ENCODE peak calls at places on chromosomes 13 and 19, in five cellular contexts. One of them, this sample, is unnamed.

GRCh38 chr13:75547917-75548316 is 1.7 kb upstream of the UCHL3 start:
- DNase-seq in GM12878: no peak
- DNase-seq in K562: no peak
- DNase-seq in HepG2: no peak
- DNase-seq in H1: no peak
- DNase-seq in this sample: no peak

GRCh38 chr19:36257512-36257876 is 42.6 kb downstream of the ZNF146 start:
- DNase-seq in K562: no peak
- DNase-seq in GM12878: no peak
- DNase-seq in HepG2: no peak
- DNase-seq in H1: no peak
- DNase-seq in this sample: no peak

GRCh38 chr13:45718063-45718462 is 15.9 kb downstream of the CBY2 start:
- DNase-seq in K562: peak; percentile 17
- DNase-seq in GM12878: no peak
- DNase-seq in H1: no peak
- DNase-seq in HepG2: peak; percentile 13
- DNase-seq in this sample: peak; percentile 8

GRCh38 chr19:2173388-2173787 is 9.7 kb downstream of the DOT1L start:
- DNase-seq in K562: no peak
- DNase-seq in GM12878: no peak
- DNase-seq in H1: no peak
- DNase-seq in HepG2: no peak
- DNase-seq in this sample: no peak

GRCh38 chr13:46032341-46032740 is 20.2 kb downstream of the ZC3H13 start:
- DNase-seq in H1: no peak
- DNase-seq in HepG2: no peak
- DNase-seq in K562: no peak
- DNase-seq in GM12878: no peak
- DNase-seq in this sample: no peak

GRCh38 chr19:11425719-11426457 is 6.8 kb upstream of the RGL3 start:
- DNase-seq in K562: peak; percentile 69
- DNase-seq in GM12878: no peak
- DNase-seq in HepG2: no peak
- DNase-seq in H1: no peak
- DNase-seq in this sample: no peak

GRCh38 chr13:85313761-85314503 is 485.3 kb downstream of the SLITRK6 start:
- DNase-seq in GM12878: no peak
- DNase-seq in K562: no peak
- DNase-seq in HepG2: no peak
- DNase-seq in H1: no peak
- DNase-seq in this sample: peak; percentile 62

GRCh38 chr13:68509734-68510621 is 1279.8 kb upstream of the PCDH9 start:
- DNase-seq in GM12878: no peak
- DNase-seq in K562: no peak
- DNase-seq in H1: no peak
- DNase-seq in HepG2: no peak
- DNase-seq in this sample: no peak

GRCh38 chr13:38981096-38981495 is 9.5 kb downstream of the STOML3 start:
- DNase-seq in GM12878: no peak
- DNase-seq in H1: no peak
- DNase-seq in HepG2: no peak
- DNase-seq in K562: no peak
- DNase-seq in this sample: no peak

GRCh38 chr13:74986609-74987008 is 495.4 kb downstream of the TBC1D4 start:
- DNase-seq in K562: no peak
- DNase-seq in HepG2: no peak
- DNase-seq in GM12878: no peak
- DNase-seq in H1: no peak
- DNase-seq in this sample: no peak

GRCh38 chr19:36686365-36687213 is 823 bp upstream of the ZNF567 start:
- DNase-seq in H1: no peak
- DNase-seq in HepG2: no peak
- DNase-seq in K562: no peak
- DNase-seq in GM12878: no peak
- DNase-seq in this sample: no peak

GRCh38 chr19:23817519-23817918 is 58.8 kb upstream of the ZNF681 start:
- DNase-seq in HepG2: peak; percentile 22
- DNase-seq in K562: peak; percentile 27
- DNase-seq in GM12878: no peak
- DNase-seq in H1: no peak
- DNase-seq in this sample: peak; percentile 4

GRCh38 chr13:76016799-76017198 is 380.7 kb downstream of the LMO7 start:
- DNase-seq in K562: peak; percentile 20
- DNase-seq in HepG2: peak; percentile 25
- DNase-seq in H1: no peak
- DNase-seq in GM12878: no peak
- DNase-seq in this sample: peak; percentile 35

GRCh38 chr13:26601669-26602068 is 44.2 kb downstream of the WASF3 start:
- DNase-seq in HepG2: no peak
- DNase-seq in K562: no peak
- DNase-seq in H1: no peak
- DNase-seq in GM12878: peak; percentile 15
- DNase-seq in this sample: no peak

GRCh38 chr19:58538257-58539168 is 5.4 kb upstream of the TRIM28 start:
- DNase-seq in K562: no peak
- DNase-seq in HepG2: no peak
- DNase-seq in H1: no peak
- DNase-seq in GM12878: no peak
- DNase-seq in this sample: no peak

GRCh38 chr13:24353736-24354135 is 44.4 kb downstream of the C1QTNF9 start:
- DNase-seq in K562: no peak
- DNase-seq in H1: no peak
- DNase-seq in HepG2: no peak
- DNase-seq in GM12878: no peak
- DNase-seq in this sample: no peak

GRCh38 chr13:109136873-109137272 is 507.5 kb downstream of the MYO16 start:
- DNase-seq in HepG2: no peak
- DNase-seq in H1: no peak
- DNase-seq in GM12878: no peak
- DNase-seq in K562: no peak
- DNase-seq in this sample: no peak

GRCh38 chr19:18098891-18099622 is 1.5 kb downstream of the MAST3 start:
- DNase-seq in GM12878: peak; percentile 84
- DNase-seq in HepG2: no peak
- DNase-seq in K562: peak; percentile 72
- DNase-seq in H1: no peak
- DNase-seq in this sample: no peak

GRCh38 chr13:34435338-34435737 is 506.7 kb upstream of the NBEA start:
- DNase-seq in GM12878: no peak
- DNase-seq in HepG2: no peak
- DNase-seq in H1: no peak
- DNase-seq in K562: no peak
- DNase-seq in this sample: peak; percentile 21

GRCh38 chr19:900302-901111 is 7.2 kb downstream of the RNU6-9 start:
- DNase-seq in H1: no peak
- DNase-seq in K562: peak; percentile 92
- DNase-seq in HepG2: no peak
- DNase-seq in GM12878: no peak
- DNase-seq in this sample: no peak

GRCh38 chr19:2061936-2062729 is 11.1 kb upstream of the MKNK2 start:
- DNase-seq in K562: peak; percentile 36
- DNase-seq in HepG2: peak; percentile 33
- DNase-seq in H1: no peak
- DNase-seq in GM12878: no peak
- DNase-seq in this sample: no peak

GRCh38 chr19:32227561-32228165 is 117.7 kb upstream of the ZNF507 start:
- DNase-seq in H1: no peak
- DNase-seq in GM12878: no peak
- DNase-seq in HepG2: no peak
- DNase-seq in K562: no peak
- DNase-seq in this sample: no peak

GRCh38 chr19:48413879-48414623 is 20.6 kb downstream of the GRIN2D start:
- DNase-seq in GM12878: no peak
- DNase-seq in K562: no peak
- DNase-seq in HepG2: no peak
- DNase-seq in H1: no peak
- DNase-seq in this sample: no peak

GRCh38 chr19:364496-365287 is 20.1 kb upstream of the MIER2 start:
- DNase-seq in HepG2: no peak
- DNase-seq in GM12878: no peak
- DNase-seq in K562: no peak
- DNase-seq in H1: no peak
- DNase-seq in this sample: no peak

DNA sequence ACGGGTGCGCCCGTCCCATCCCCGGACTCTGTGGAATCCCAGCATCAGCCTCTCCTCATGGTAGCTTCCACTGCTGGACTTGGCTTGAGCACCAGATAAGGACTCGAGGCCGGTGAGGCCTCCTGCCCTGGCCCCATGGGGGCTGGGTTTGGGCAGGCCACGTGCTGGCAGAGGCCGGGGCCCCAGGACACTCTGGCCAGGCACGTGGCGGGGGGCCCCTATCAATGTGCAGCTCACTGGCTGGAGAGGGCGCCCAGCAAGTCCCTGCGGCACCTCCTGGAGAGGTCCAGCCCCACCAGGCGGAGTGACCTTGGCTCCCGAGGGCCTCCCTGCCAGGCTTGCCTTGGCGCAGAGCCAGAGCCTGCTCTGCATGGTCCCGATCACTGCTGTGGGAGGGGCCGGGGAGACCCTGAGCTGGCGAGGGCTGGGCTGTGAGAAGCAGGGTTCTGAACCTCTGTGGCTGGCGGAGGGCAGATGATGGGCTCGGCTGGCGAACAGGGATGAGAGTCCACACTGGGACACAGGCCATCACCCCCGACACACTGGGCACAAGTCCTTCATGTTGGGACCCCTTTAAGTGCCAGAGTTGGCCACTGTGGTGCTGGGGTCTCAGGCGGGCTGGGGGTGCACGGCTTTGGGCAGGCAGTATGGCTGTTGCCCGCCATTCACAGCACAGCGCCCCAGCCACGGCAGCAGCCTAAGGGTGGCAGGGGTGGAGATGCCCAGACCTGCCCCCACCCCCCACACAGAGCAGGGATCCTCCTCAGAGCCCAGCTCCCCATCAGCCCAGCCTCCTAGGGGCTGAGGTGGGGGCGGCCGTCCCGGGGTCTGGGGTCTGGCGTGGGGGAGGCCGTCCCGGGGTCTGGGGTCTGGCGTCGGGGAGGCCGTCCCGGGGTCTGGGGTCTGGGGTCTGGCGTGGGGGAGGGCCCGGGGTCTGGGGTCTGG is 19.1 kb downstream of the CEBPG start:
- DNase-seq in HepG2: peak; percentile 92
- DNase-seq in GM12878: no peak
- DNase-seq in H1: no peak
- DNase-seq in K562: peak; percentile 38
- DNase-seq in this sample: no peak
- TF ChIP-seq CEBPB in HepG2: no peak
- TF ChIP-seq CEBPB in GM12878: no peak
- TF ChIP-seq CEBPB in H1: no peak
- TF ChIP-seq CEBPB in K562: no peak
- TF ChIP-seq CEBPB in this sample: no peak

DNA sequence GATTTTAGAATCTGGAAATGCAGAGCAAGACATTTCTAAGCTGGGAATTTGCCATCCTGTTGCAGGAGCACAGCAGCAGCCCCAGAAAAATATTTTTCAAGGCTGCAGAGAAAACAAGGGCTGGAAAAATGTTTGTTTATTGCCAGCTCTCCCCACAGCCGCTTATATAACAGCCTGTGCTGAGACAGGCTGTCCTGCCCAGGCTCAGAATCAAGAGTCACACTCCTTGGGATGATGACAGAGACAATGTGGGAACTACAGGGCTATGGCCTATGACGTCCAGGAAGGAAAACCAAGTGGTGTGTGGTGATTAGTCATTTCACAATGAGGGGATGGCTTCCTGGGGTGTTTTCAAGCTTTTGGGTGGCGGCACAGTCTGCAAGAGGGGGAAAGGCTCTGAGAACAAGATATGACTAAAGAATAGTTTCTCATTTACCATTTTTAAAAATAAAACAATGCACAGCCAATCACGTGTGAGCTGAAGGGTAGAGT is 136.3 kb upstream of the SERP2 start:
- DNase-seq in H1: no peak
- DNase-seq in HepG2: no peak
- DNase-seq in GM12878: peak; percentile 19
- DNase-seq in K562: no peak
- DNase-seq in this sample: no peak
- TF ChIP-seq SRF in H1: no peak
- TF ChIP-seq SRF in HepG2: no peak
- TF ChIP-seq SRF in GM12878: peak; percentile 36
- TF ChIP-seq SRF in K562: no peak
- TF ChIP-seq SRF in this sample: no peak

GRCh38 chr19:8158411-8159074 is 9.2 kb upstream of the FBN3 start:
- DNase-seq in K562: peak; percentile 78
- DNase-seq in H1: no peak
- DNase-seq in HepG2: peak; percentile 87
- DNase-seq in GM12878: peak; percentile 57
- DNase-seq in this sample: peak; percentile 79
- TF ChIP-seq CEBPB in K562: no peak
- TF ChIP-seq CEBPB in H1: no peak
- TF ChIP-seq CEBPB in HepG2: no peak
- TF ChIP-seq CEBPB in GM12878: no peak
- TF ChIP-seq CEBPB in this sample: no peak

GRCh38 chr13:27678306-27679040 is 56.8 kb downstream of the POLR1D start:
- DNase-seq in HepG2: no peak
- DNase-seq in GM12878: no peak
- DNase-seq in K562: peak; percentile 8
- DNase-seq in H1: no peak
- DNase-seq in this sample: no peak
- TF ChIP-seq SRF in HepG2: no peak
- TF ChIP-seq SRF in GM12878: no peak
- TF ChIP-seq SRF in K562: no peak
- TF ChIP-seq SRF in H1: no peak
- TF ChIP-seq SRF in this sample: no peak

DNA sequence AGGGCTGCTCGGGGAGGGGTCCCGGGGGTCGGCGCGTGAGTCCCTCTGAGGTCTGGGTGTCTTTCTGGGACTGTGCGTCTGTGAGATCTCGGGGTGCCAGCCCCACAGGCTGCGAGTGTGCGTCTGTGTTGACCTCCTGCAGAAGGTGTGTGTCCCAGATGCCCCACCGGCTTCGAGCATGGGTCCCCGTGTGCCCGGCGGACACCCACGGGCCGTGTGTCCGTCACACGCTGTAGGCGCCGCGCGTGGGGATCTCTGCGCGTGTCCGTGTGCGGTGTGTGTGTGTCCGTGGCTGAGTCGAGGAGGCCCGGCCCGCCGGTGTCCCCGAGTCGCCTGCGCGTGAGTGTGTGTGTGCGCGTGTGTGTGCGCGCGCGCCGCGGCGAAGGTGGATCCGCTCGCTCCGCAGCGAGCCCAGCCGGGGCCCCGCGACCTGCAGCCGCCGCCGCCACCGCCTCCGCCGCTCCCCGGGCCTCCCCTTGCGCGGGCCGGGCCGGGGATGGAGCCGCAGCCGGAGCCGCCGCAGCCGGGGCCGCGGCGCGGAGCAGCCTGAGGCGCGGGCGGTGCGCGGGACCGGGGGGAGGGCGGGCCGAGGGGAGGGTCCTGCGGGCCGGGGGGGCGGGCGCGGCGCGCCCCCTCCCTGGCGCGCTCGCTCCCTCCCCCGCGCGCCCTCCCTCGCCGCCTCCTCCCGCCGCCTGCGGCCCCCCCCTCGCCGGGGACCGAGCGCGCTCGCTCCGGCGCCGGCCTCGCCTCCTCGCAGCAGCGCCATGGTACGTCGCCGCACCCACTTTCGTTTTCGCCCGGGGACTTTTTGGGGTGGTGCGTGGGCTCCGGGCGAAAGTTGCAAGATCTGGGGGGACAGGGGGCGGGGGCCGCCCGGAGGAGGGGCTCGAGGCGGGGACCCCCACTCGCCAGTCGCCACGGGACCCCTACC is 7.2 kb upstream of the NFIC start:
- DNase-seq in HepG2: no peak
- DNase-seq in H1: no peak
- DNase-seq in K562: peak; percentile 95
- DNase-seq in GM12878: no peak
- DNase-seq in this sample: no peak
- TF ChIP-seq CEBPB in HepG2: no peak
- TF ChIP-seq CEBPB in H1: no peak
- TF ChIP-seq CEBPB in K562: no peak
- TF ChIP-seq CEBPB in GM12878: no peak
- TF ChIP-seq CEBPB in this sample: no peak